ENCODE peak calls at places on chromosomes 4 and X, in five cellular contexts. A is Ammon's horn, Q is NCI-H1694 treated with DMSO at 0.1 percent for 48 hours, C is AG04450, U is stomach. K is an unnamed sample.
A peak's percentile ranks its signal among the peaks of the same experiment; 100 is the strongest.

GRCh38 chr4:15232725-15233597 is 194.9 kb upstream of the C1QTNF7 start:
- DNase-seq in A (peak; percentile 49), Q (no peak), C (peak; percentile 45), U (no peak), K (no peak)

GRCh38 chr4:47221721-47222120 is 190.4 kb downstream of the GABRB1 start:
- DNase-seq in A (no peak), Q (no peak), C (peak; percentile 33), U (no peak), K (no peak)

GRCh38 chr4:109640644-109641043 is 62.6 kb downstream of the CASP6 start:
- DNase-seq in A (no peak), Q (no peak), C (no peak), U (no peak), K (no peak)

GRCh38 chr4:182192511-182193181 is 50.6 kb upstream of the TENM3 start:
- DNase-seq in A (no peak), Q (no peak), C (no peak), U (no peak), K (no peak)

GRCh38 chr4:113700602-113701150 is 60.9 kb downstream of the CAMK2D start:
- DNase-seq in A (no peak), Q (no peak), C (no peak), U (no peak), K (no peak)

GRCh38 chr4:80610845-80611244 is 275.3 kb downstream of the CFAP299 start:
- DNase-seq in A (no peak), Q (no peak), C (peak; percentile 7), U (no peak), K (no peak)

GRCh38 chrX:15142084-15142715 is 127.7 kb downstream of the ASB9 start:
- DNase-seq in A (no peak), Q (no peak), C (no peak), U (no peak), K (no peak)

GRCh38 chr4:37882665-37883296 is 8.1 kb upstream of the TBC1D1 start:
- DNase-seq in A (no peak), Q (no peak), C (no peak), U (no peak), K (peak; percentile 5)

GRCh38 chrX:6448003-6448402 is 86.9 kb downstream of the VCX3A start:
- DNase-seq in A (peak; percentile 21), Q (no peak), C (no peak), U (peak; percentile 62), K (no peak)

GRCh38 chr4:153207561-153207960 is 3.3 kb downstream of the TRIM2 start:
- DNase-seq in A (peak; percentile 58), Q (no peak), C (no peak), U (peak; percentile 66), K (peak; percentile 33)

GRCh38 chr4:84497220-84497834 is 1.8 kb downstream of the NKX6-1 start:
- DNase-seq in A (no peak), Q (no peak), C (no peak), U (no peak), K (no peak)

GRCh38 chr4:38489924-38490639 is 173.9 kb upstream of the KLF3 start:
- DNase-seq in A (peak; percentile 72), Q (no peak), C (peak; percentile 3), U (peak; percentile 52), K (no peak)

GRCh38 chr4:110245567-110245966 is 47.2 kb upstream of the ELOVL6 start:
- DNase-seq in A (no peak), Q (no peak), C (no peak), U (no peak), K (no peak)

GRCh38 chr4:2867758-2868491 is 24.3 kb downstream of the ADD1 start:
- DNase-seq in A (no peak), Q (no peak), C (no peak), U (no peak), K (no peak)

K was measured in ACHN.